ENCODE peak calls at places on chromosomes 13 and 19, in seven cellular contexts. One of them, this sample, is unnamed.
A peak's percentile ranks its signal among the peaks of the same experiment; 100 is the strongest.

GRCh38 chr19:18093439-18094161 is 4.0 kb upstream of the MAST3 start:
- DNase-seq in natural killer cell treated with Interleukin-12 subunit alpha and Interleukin-12 subunit beta and Interleukin-15 and Interleukin-18, amount 100 ng/mL, for 72 hours: no peak
- DNase-seq in B cell: no peak
- DNase-seq in IMR-90: peak; percentile 20
- DNase-seq in nephron progenitor cell: no peak
- DNase-seq in AG08396: peak; percentile 57
- DNase-seq in A172: peak; percentile 53
- DNase-seq in this sample: no peak

GRCh38 chr19:45716314-45717130 is 14.2 kb downstream of the FBXO46 start:
- DNase-seq in natural killer cell treated with Interleukin-12 subunit alpha and Interleukin-12 subunit beta and Interleukin-15 and Interleukin-18, amount 100 ng/mL, for 72 hours: no peak
- DNase-seq in B cell: no peak
- DNase-seq in IMR-90: no peak
- DNase-seq in nephron progenitor cell: no peak
- DNase-seq in AG08396: peak; percentile 43
- DNase-seq in A172: no peak
- DNase-seq in this sample: no peak

GRCh38 chr13:19713186-19713965 is 69.4 kb downstream of the PSPC1 start:
- DNase-seq in natural killer cell treated with Interleukin-12 subunit alpha and Interleukin-12 subunit beta and Interleukin-15 and Interleukin-18, amount 100 ng/mL, for 72 hours: no peak
- DNase-seq in B cell: no peak
- DNase-seq in IMR-90: peak; percentile 85
- DNase-seq in nephron progenitor cell: no peak
- DNase-seq in AG08396: peak; percentile 11
- DNase-seq in A172: peak; percentile 84
- DNase-seq in this sample: no peak

GRCh38 chr19:32241957-32242710 is 103.3 kb upstream of the ZNF507 start:
- DNase-seq in natural killer cell treated with Interleukin-12 subunit alpha and Interleukin-12 subunit beta and Interleukin-15 and Interleukin-18, amount 100 ng/mL, for 72 hours: no peak
- DNase-seq in B cell: no peak
- DNase-seq in IMR-90: no peak
- DNase-seq in nephron progenitor cell: no peak
- DNase-seq in AG08396: no peak
- DNase-seq in A172: no peak
- DNase-seq in this sample: no peak

GRCh38 chr19:36030264-36031148 is 2.2 kb downstream of the CLIP3 start:
- DNase-seq in natural killer cell treated with Interleukin-12 subunit alpha and Interleukin-12 subunit beta and Interleukin-15 and Interleukin-18, amount 100 ng/mL, for 72 hours: no peak
- DNase-seq in B cell: no peak
- DNase-seq in IMR-90: peak; percentile 53
- DNase-seq in nephron progenitor cell: no peak
- DNase-seq in AG08396: peak; percentile 62
- DNase-seq in A172: peak; percentile 72
- DNase-seq in this sample: no peak

GRCh38 chr19:6761053-6761676 is 6.1 kb downstream of the SH2D3A start:
- DNase-seq in natural killer cell treated with Interleukin-12 subunit alpha and Interleukin-12 subunit beta and Interleukin-15 and Interleukin-18, amount 100 ng/mL, for 72 hours: no peak
- DNase-seq in B cell: peak; percentile 59
- DNase-seq in IMR-90: no peak
- DNase-seq in nephron progenitor cell: no peak
- DNase-seq in AG08396: peak; percentile 44
- DNase-seq in A172: no peak
- DNase-seq in this sample: peak; percentile 54

GRCh38 chr19:28221736-28222135 is 991.2 kb downstream of the UQCRFS1 start:
- DNase-seq in natural killer cell treated with Interleukin-12 subunit alpha and Interleukin-12 subunit beta and Interleukin-15 and Interleukin-18, amount 100 ng/mL, for 72 hours: no peak
- DNase-seq in B cell: no peak
- DNase-seq in IMR-90: no peak
- DNase-seq in nephron progenitor cell: no peak
- DNase-seq in AG08396: no peak
- DNase-seq in A172: peak; percentile 54
- DNase-seq in this sample: no peak

GRCh38 chr13:53028637-53029121 is at the start of gene OLFM4:
- DNase-seq in natural killer cell treated with Interleukin-12 subunit alpha and Interleukin-12 subunit beta and Interleukin-15 and Interleukin-18, amount 100 ng/mL, for 72 hours: no peak
- DNase-seq in B cell: no peak
- DNase-seq in IMR-90: no peak
- DNase-seq in nephron progenitor cell: no peak
- DNase-seq in AG08396: no peak
- DNase-seq in A172: no peak
- DNase-seq in this sample: no peak

GRCh38 chr13:37526710-37527446 is 71.7 kb downstream of the POSTN start:
- DNase-seq in natural killer cell treated with Interleukin-12 subunit alpha and Interleukin-12 subunit beta and Interleukin-15 and Interleukin-18, amount 100 ng/mL, for 72 hours: no peak
- DNase-seq in B cell: no peak
- DNase-seq in IMR-90: no peak
- DNase-seq in nephron progenitor cell: no peak
- DNase-seq in AG08396: no peak
- DNase-seq in A172: no peak
- DNase-seq in this sample: no peak

GRCh38 chr19:5987077-5987818 is 9.3 kb upstream of the RANBP3 start:
- DNase-seq in natural killer cell treated with Interleukin-12 subunit alpha and Interleukin-12 subunit beta and Interleukin-15 and Interleukin-18, amount 100 ng/mL, for 72 hours: peak; percentile 84
- DNase-seq in B cell: peak; percentile 74
- DNase-seq in IMR-90: peak; percentile 77
- DNase-seq in nephron progenitor cell: peak; percentile 87
- DNase-seq in AG08396: peak; percentile 81
- DNase-seq in A172: peak; percentile 83
- DNase-seq in this sample: peak; percentile 73

GRCh38 chr13:66405908-66406802 is 824.0 kb downstream of the PCDH9 start:
- DNase-seq in natural killer cell treated with Interleukin-12 subunit alpha and Interleukin-12 subunit beta and Interleukin-15 and Interleukin-18, amount 100 ng/mL, for 72 hours: no peak
- DNase-seq in B cell: no peak
- DNase-seq in IMR-90: peak; percentile 65
- DNase-seq in nephron progenitor cell: no peak
- DNase-seq in AG08396: no peak
- DNase-seq in A172: peak; percentile 47
- DNase-seq in this sample: no peak

GRCh38 chr13:42039457-42039945 is 8.9 kb upstream of the DGKH start:
- DNase-seq in natural killer cell treated with Interleukin-12 subunit alpha and Interleukin-12 subunit beta and Interleukin-15 and Interleukin-18, amount 100 ng/mL, for 72 hours: no peak
- DNase-seq in B cell: peak; percentile 39
- DNase-seq in IMR-90: no peak
- DNase-seq in nephron progenitor cell: no peak
- DNase-seq in AG08396: no peak
- DNase-seq in A172: peak; percentile 51
- DNase-seq in this sample: peak; percentile 22

GRCh38 chr19:34189199-34189916 is 17.1 kb downstream of the LSM14A start:
- DNase-seq in natural killer cell treated with Interleukin-12 subunit alpha and Interleukin-12 subunit beta and Interleukin-15 and Interleukin-18, amount 100 ng/mL, for 72 hours: no peak
- DNase-seq in B cell: no peak
- DNase-seq in IMR-90: no peak
- DNase-seq in nephron progenitor cell: no peak
- DNase-seq in AG08396: no peak
- DNase-seq in A172: no peak
- DNase-seq in this sample: no peak

GRCh38 chr19:20235156-20235555 is 68.1 kb downstream of the ZNF486 start:
- DNase-seq in natural killer cell treated with Interleukin-12 subunit alpha and Interleukin-12 subunit beta and Interleukin-15 and Interleukin-18, amount 100 ng/mL, for 72 hours: no peak
- DNase-seq in B cell: no peak
- DNase-seq in IMR-90: no peak
- DNase-seq in nephron progenitor cell: no peak
- DNase-seq in AG08396: no peak
- DNase-seq in A172: no peak
- DNase-seq in this sample: peak; percentile 72

GRCh38 chr13:79149210-79149609 is 256.8 kb downstream of the RBM26 start:
- DNase-seq in natural killer cell treated with Interleukin-12 subunit alpha and Interleukin-12 subunit beta and Interleukin-15 and Interleukin-18, amount 100 ng/mL, for 72 hours: no peak
- DNase-seq in B cell: no peak
- DNase-seq in IMR-90: no peak
- DNase-seq in nephron progenitor cell: no peak
- DNase-seq in AG08396: no peak
- DNase-seq in A172: no peak
- DNase-seq in this sample: no peak

GRCh38 chr19:40442328-40443130 is 1.6 kb downstream of the SERTAD3 start:
- DNase-seq in natural killer cell treated with Interleukin-12 subunit alpha and Interleukin-12 subunit beta and Interleukin-15 and Interleukin-18, amount 100 ng/mL, for 72 hours: no peak
- DNase-seq in B cell: no peak
- DNase-seq in IMR-90: no peak
- DNase-seq in nephron progenitor cell: no peak
- DNase-seq in AG08396: no peak
- DNase-seq in A172: no peak
- DNase-seq in this sample: no peak

GRCh38 chr19:1064661-1065605 is 2.0 kb upstream of the ARHGAP45 start:
- DNase-seq in natural killer cell treated with Interleukin-12 subunit alpha and Interleukin-12 subunit beta and Interleukin-15 and Interleukin-18, amount 100 ng/mL, for 72 hours: peak; percentile 81
- DNase-seq in B cell: peak; percentile 85
- DNase-seq in IMR-90: peak; percentile 68
- DNase-seq in nephron progenitor cell: peak; percentile 86
- DNase-seq in AG08396: peak; percentile 87
- DNase-seq in A172: no peak
- DNase-seq in this sample: peak; percentile 67

GRCh38 chr13:51093574-51093973 is 17.5 kb downstream of the C13orf42 start:
- DNase-seq in natural killer cell treated with Interleukin-12 subunit alpha and Interleukin-12 subunit beta and Interleukin-15 and Interleukin-18, amount 100 ng/mL, for 72 hours: no peak
- DNase-seq in B cell: no peak
- DNase-seq in IMR-90: no peak
- DNase-seq in nephron progenitor cell: no peak
- DNase-seq in AG08396: no peak
- DNase-seq in A172: no peak
- DNase-seq in this sample: no peak

GRCh38 chr13:23753523-23753922 is 135.7 kb downstream of the MIPEP start:
- DNase-seq in natural killer cell treated with Interleukin-12 subunit alpha and Interleukin-12 subunit beta and Interleukin-15 and Interleukin-18, amount 100 ng/mL, for 72 hours: no peak
- DNase-seq in B cell: no peak
- DNase-seq in IMR-90: peak; percentile 68
- DNase-seq in nephron progenitor cell: no peak
- DNase-seq in AG08396: peak; percentile 31
- DNase-seq in A172: peak; percentile 31
- DNase-seq in this sample: no peak

GRCh38 chr19:39265321-39265916 is 2.8 kb upstream of the IFNL2 start:
- DNase-seq in natural killer cell treated with Interleukin-12 subunit alpha and Interleukin-12 subunit beta and Interleukin-15 and Interleukin-18, amount 100 ng/mL, for 72 hours: no peak
- DNase-seq in B cell: no peak
- DNase-seq in IMR-90: no peak
- DNase-seq in nephron progenitor cell: peak; percentile 30
- DNase-seq in AG08396: no peak
- DNase-seq in A172: no peak
- DNase-seq in this sample: no peak

GRCh38 chr19:20513179-20513934 is 52.2 kb downstream of the ZNF737 start:
- DNase-seq in natural killer cell treated with Interleukin-12 subunit alpha and Interleukin-12 subunit beta and Interleukin-15 and Interleukin-18, amount 100 ng/mL, for 72 hours: no peak
- DNase-seq in B cell: no peak
- DNase-seq in IMR-90: no peak
- DNase-seq in nephron progenitor cell: no peak
- DNase-seq in AG08396: no peak
- DNase-seq in A172: no peak
- DNase-seq in this sample: no peak

GRCh38 chr19:47045867-47046470 is 2.5 kb downstream of the TMEM160 start:
- DNase-seq in natural killer cell treated with Interleukin-12 subunit alpha and Interleukin-12 subunit beta and Interleukin-15 and Interleukin-18, amount 100 ng/mL, for 72 hours: no peak
- DNase-seq in B cell: no peak
- DNase-seq in IMR-90: no peak
- DNase-seq in nephron progenitor cell: no peak
- DNase-seq in AG08396: no peak
- DNase-seq in A172: no peak
- DNase-seq in this sample: no peak

GRCh38 chr19:12956446-12957388 is at the start of gene GADD45GIP1:
- DNase-seq in natural killer cell treated with Interleukin-12 subunit alpha and Interleukin-12 subunit beta and Interleukin-15 and Interleukin-18, amount 100 ng/mL, for 72 hours: peak; percentile 88
- DNase-seq in B cell: peak; percentile 90
- DNase-seq in IMR-90: peak; percentile 69
- DNase-seq in nephron progenitor cell: peak; percentile 76
- DNase-seq in AG08396: peak; percentile 90
- DNase-seq in A172: peak; percentile 67
- DNase-seq in this sample: peak; percentile 74

GRCh38 chr19:48196933-48197665 is 26.6 kb downstream of the ZSWIM9 start:
- DNase-seq in natural killer cell treated with Interleukin-12 subunit alpha and Interleukin-12 subunit beta and Interleukin-15 and Interleukin-18, amount 100 ng/mL, for 72 hours: peak; percentile 41
- DNase-seq in B cell: no peak
- DNase-seq in IMR-90: no peak
- DNase-seq in nephron progenitor cell: no peak
- DNase-seq in AG08396: no peak
- DNase-seq in A172: no peak
- DNase-seq in this sample: no peak

GRCh38 chr13:39765801-39766463 is 110.5 kb downstream of the COG6 start:
- DNase-seq in natural killer cell treated with Interleukin-12 subunit alpha and Interleukin-12 subunit beta and Interleukin-15 and Interleukin-18, amount 100 ng/mL, for 72 hours: no peak
- DNase-seq in B cell: no peak
- DNase-seq in IMR-90: no peak
- DNase-seq in nephron progenitor cell: peak; percentile 9
- DNase-seq in AG08396: peak; percentile 9
- DNase-seq in A172: no peak
- DNase-seq in this sample: no peak

GRCh38 chr19:45368737-45369340 is 1.5 kb downstream of the ERCC2 start:
- DNase-seq in natural killer cell treated with Interleukin-12 subunit alpha and Interleukin-12 subunit beta and Interleukin-15 and Interleukin-18, amount 100 ng/mL, for 72 hours: no peak
- DNase-seq in B cell: peak; percentile 24
- DNase-seq in IMR-90: no peak
- DNase-seq in nephron progenitor cell: no peak
- DNase-seq in AG08396: no peak
- DNase-seq in A172: no peak
- DNase-seq in this sample: no peak

GRCh38 chr19:36605101-36605838 is at the start of gene ZNF382:
- DNase-seq in natural killer cell treated with Interleukin-12 subunit alpha and Interleukin-12 subunit beta and Interleukin-15 and Interleukin-18, amount 100 ng/mL, for 72 hours: peak; percentile 75
- DNase-seq in B cell: peak; percentile 94
- DNase-seq in IMR-90: peak; percentile 41
- DNase-seq in nephron progenitor cell: peak; percentile 77
- DNase-seq in AG08396: peak; percentile 95
- DNase-seq in A172: no peak
- DNase-seq in this sample: peak; percentile 94

GRCh38 chr13:95676100-95676774 is 702 bp upstream of the DNAJC3 start:
- DNase-seq in natural killer cell treated with Interleukin-12 subunit alpha and Interleukin-12 subunit beta and Interleukin-15 and Interleukin-18, amount 100 ng/mL, for 72 hours: no peak
- DNase-seq in B cell: no peak
- DNase-seq in IMR-90: peak; percentile 39
- DNase-seq in nephron progenitor cell: no peak
- DNase-seq in AG08396: no peak
- DNase-seq in A172: peak; percentile 52
- DNase-seq in this sample: no peak

GRCh38 chr19:36222503-36222902 is 7.6 kb downstream of the ZNF146 start:
- DNase-seq in natural killer cell treated with Interleukin-12 subunit alpha and Interleukin-12 subunit beta and Interleukin-15 and Interleukin-18, amount 100 ng/mL, for 72 hours: no peak
- DNase-seq in B cell: no peak
- DNase-seq in IMR-90: no peak
- DNase-seq in nephron progenitor cell: no peak
- DNase-seq in AG08396: no peak
- DNase-seq in A172: no peak
- DNase-seq in this sample: no peak

GRCh38 chr13:41458187-41458938 is 1.0 kb downstream of the RGCC start:
- DNase-seq in natural killer cell treated with Interleukin-12 subunit alpha and Interleukin-12 subunit beta and Interleukin-15 and Interleukin-18, amount 100 ng/mL, for 72 hours: no peak
- DNase-seq in B cell: peak; percentile 49
- DNase-seq in IMR-90: peak; percentile 46
- DNase-seq in nephron progenitor cell: peak; percentile 38
- DNase-seq in AG08396: peak; percentile 44
- DNase-seq in A172: no peak
- DNase-seq in this sample: peak; percentile 31

GRCh38 chr13:92158335-92158734 is 759.9 kb downstream of the GPC5 start:
- DNase-seq in natural killer cell treated with Interleukin-12 subunit alpha and Interleukin-12 subunit beta and Interleukin-15 and Interleukin-18, amount 100 ng/mL, for 72 hours: no peak
- DNase-seq in B cell: no peak
- DNase-seq in IMR-90: peak; percentile 31
- DNase-seq in nephron progenitor cell: no peak
- DNase-seq in AG08396: no peak
- DNase-seq in A172: peak; percentile 68
- DNase-seq in this sample: no peak

GRCh38 chr19:45424191-45425058 is 708 bp upstream of the ERCC1 start:
- DNase-seq in natural killer cell treated with Interleukin-12 subunit alpha and Interleukin-12 subunit beta and Interleukin-15 and Interleukin-18, amount 100 ng/mL, for 72 hours: peak; percentile 86
- DNase-seq in B cell: no peak
- DNase-seq in IMR-90: peak; percentile 98
- DNase-seq in nephron progenitor cell: peak; percentile 45
- DNase-seq in AG08396: peak; percentile 84
- DNase-seq in A172: peak; percentile 95
- DNase-seq in this sample: no peak

GRCh38 chr19:3471954-3472655 is 8.2 kb downstream of the SMIM24 start:
- DNase-seq in natural killer cell treated with Interleukin-12 subunit alpha and Interleukin-12 subunit beta and Interleukin-15 and Interleukin-18, amount 100 ng/mL, for 72 hours: no peak
- DNase-seq in B cell: no peak
- DNase-seq in IMR-90: no peak
- DNase-seq in nephron progenitor cell: peak; percentile 66
- DNase-seq in AG08396: peak; percentile 66
- DNase-seq in A172: no peak
- DNase-seq in this sample: peak; percentile 43

GRCh38 chr13:39603424-39603947 is 493 bp upstream of the LHFPL6 start:
- DNase-seq in natural killer cell treated with Interleukin-12 subunit alpha and Interleukin-12 subunit beta and Interleukin-15 and Interleukin-18, amount 100 ng/mL, for 72 hours: no peak
- DNase-seq in B cell: no peak
- DNase-seq in IMR-90: peak; percentile 24
- DNase-seq in nephron progenitor cell: peak; percentile 26
- DNase-seq in AG08396: no peak
- DNase-seq in A172: peak; percentile 15
- DNase-seq in this sample: no peak